ENCODE peak calls at places on chromosomes 3 and 15, in ten cellular contexts. H is activated naive CD8-positive, alpha-beta T cell treated with anti-CD3 and anti-CD28 coated beads, Interleukin-2, amount 50 U/mL, for 24 hours; R is GM20000; D is foreskin keratinocyte; C is bronchial epithelial cell; E is central memory CD8-positive, alpha-beta T cell; S is posterior cingulate gyrus; F is heart left ventricle; V is GM12891; G is esophagus squamous epithelium. A is an unnamed sample.

GRCh38 chr15:99054025-99054387 is 46.4 kb upstream of the PGPEP1L start:
- DNase-seq in V (no peak), S (no peak), R (no peak), E (no peak), G (no peak), C (no peak), D (no peak), F (peak; percentile 35), H (no peak), A (no peak)

GRCh38 chr3:36893137-36893557 is 51.7 kb downstream of the TRANK1 start:
- DNase-seq in E (no peak), C (peak; percentile 79), H (no peak), V (no peak), R (peak; percentile 26), F (peak; percentile 55), S (no peak), G (peak; percentile 5), D (no peak), A (no peak)

GRCh38 chr3:40057077-40057476 is 247.7 kb downstream of the MYRIP start:
- DNase-seq in H (no peak), V (no peak), F (no peak), G (no peak), D (no peak), R (no peak), S (no peak), E (no peak), C (no peak), A (no peak)

GRCh38 chr3:169173231-169173630 is 490.3 kb downstream of the MECOM start:
- DNase-seq in S (no peak), V (no peak), R (no peak), H (no peak), E (no peak), G (no peak), F (no peak), C (peak; percentile 91), D (peak; percentile 58), A (no peak)

GRCh38 chr3:14143826-14144225 is 19.0 kb downstream of the TMEM43 start:
- DNase-seq in G (no peak), E (no peak), V (no peak), S (no peak), D (peak; percentile 78), H (no peak), C (peak; percentile 91), R (no peak), F (no peak), A (peak; percentile 62)

GRCh38 chr15:83285979-83286553 is 1.6 kb upstream of the BNC1 start:
- DNase-seq in E (no peak), V (no peak), G (no peak), R (no peak), S (no peak), F (no peak), D (peak; percentile 96), H (no peak), C (peak; percentile 81), A (no peak)

GRCh38 chr15:29821416-29822099 is 710 bp downstream of the TJP1 start:
- DNase-seq in F (peak; percentile 81), V (no peak), G (no peak), S (peak; percentile 93), C (peak; percentile 87), E (no peak), R (peak; percentile 62), H (peak; percentile 27), D (no peak), A (peak; percentile 86)

GRCh38 chr3:196339044-196339443 is 856 bp upstream of the TM4SF19 start:
- DNase-seq in R (no peak), H (no peak), G (no peak), S (no peak), D (no peak), V (no peak), F (no peak), E (no peak), C (no peak), A (no peak)

GRCh38 chr3:23832523-23832922 is 26.8 kb downstream of the UBE2E1 start:
- DNase-seq in F (no peak), R (no peak), V (no peak), D (no peak), C (no peak), H (no peak), S (no peak), E (no peak), G (no peak), A (no peak)

GRCh38 chr3:42081814-42082473 is 9.2 kb upstream of the TRAK1 start:
- DNase-seq in G (no peak), D (no peak), H (no peak), C (no peak), V (no peak), F (no peak), S (no peak), R (no peak), E (no peak), A (peak; percentile 55)

GRCh38 chr3:132210476-132211346 is 106.5 kb upstream of the ACP3 start:
- DNase-seq in F (no peak), H (peak; percentile 11), S (peak; percentile 69), V (no peak), C (peak; percentile 53), G (no peak), R (peak; percentile 17), E (no peak), D (no peak), A (no peak)

GRCh38 chr3:145767909-145768308 is 393.1 kb downstream of the PLOD2 start:
- DNase-seq in R (no peak), G (no peak), D (no peak), V (no peak), H (no peak), E (no peak), C (peak; percentile 18), F (no peak), S (no peak), A (no peak)

GRCh38 chr3:176959867-176960266 is 237.4 kb downstream of the TBL1XR1 start:
- DNase-seq in G (no peak), C (no peak), D (no peak), R (no peak), F (no peak), H (no peak), E (no peak), V (no peak), S (no peak), A (no peak)

GRCh38 chr3:175554761-175555160 is 695.6 kb downstream of the NAALADL2 start:
- DNase-seq in V (no peak), D (no peak), C (no peak), S (no peak), G (no peak), H (no peak), E (no peak), R (no peak), F (no peak), A (no peak)

GRCh38 chr3:138845071-138845685 is 10.4 kb upstream of the PIK3CB start:
- DNase-seq in G (no peak), S (peak; percentile 32), F (peak; percentile 18), V (no peak), R (no peak), D (no peak), H (no peak), C (no peak), E (no peak), A (no peak)

GRCh38 chr3:112136959-112137693 is 4.1 kb upstream of the GCSAM start:
- DNase-seq in S (no peak), V (no peak), D (no peak), R (no peak), G (no peak), C (peak; percentile 64), E (no peak), H (peak; percentile 43), F (no peak), A (no peak)

GRCh38 chr15:71440479-71441071 is 325.3 kb downstream of the THSD4 start:
- DNase-seq in G (no peak), R (peak; percentile 20), S (no peak), H (no peak), E (no peak), V (no peak), C (peak; percentile 75), F (no peak), D (no peak), A (no peak)

GRCh38 chr15:67807836-67808235 is 17.5 kb upstream of the SKOR1 start:
- DNase-seq in G (no peak), D (no peak), E (no peak), R (no peak), F (no peak), H (no peak), V (no peak), S (no peak), C (no peak), A (peak; percentile 24)

GRCh38 chr3:142560118-142560517 is 18.4 kb downstream of the ATR start:
- DNase-seq in S (no peak), F (no peak), H (no peak), C (no peak), G (no peak), V (no peak), E (no peak), R (no peak), D (no peak), A (no peak)

GRCh38 chr3:123157209-123157597 is 44.5 kb upstream of the SEC22A start:
- DNase-seq in D (no peak), H (no peak), F (no peak), R (no peak), G (no peak), E (no peak), S (no peak), V (no peak), C (no peak), A (no peak)

GRCh38 chr3:157595259-157595658 is 92.0 kb upstream of the VEPH1 start:
- DNase-seq in F (no peak), G (no peak), D (no peak), R (no peak), H (no peak), C (no peak), V (no peak), S (no peak), E (no peak), A (no peak)

GRCh38 chr15:99956820-99957641 is 223.8 kb upstream of the LYSMD4 start:
- DNase-seq in R (no peak), V (no peak), H (no peak), G (no peak), F (no peak), D (no peak), S (peak; percentile 79), C (no peak), E (no peak), A (peak; percentile 50)

GRCh38 chr15:70852501-70853269 is 1.3 kb downstream of the LARP6 start:
- DNase-seq in C (peak; percentile 88), V (no peak), H (no peak), S (peak; percentile 25), F (no peak), D (peak; percentile 67), G (no peak), E (no peak), R (no peak), A (no peak)

GRCh38 chr15:74735305-74735704 is 10.0 kb upstream of the CYP1A1 start:
- DNase-seq in F (no peak), H (no peak), V (no peak), D (no peak), E (no peak), S (no peak), C (no peak), R (no peak), G (no peak), A (no peak)

GRCh38 chr3:27423463-27423862 is 54.3 kb upstream of the NEK10 start:
- DNase-seq in C (peak; percentile 53), F (no peak), E (no peak), D (peak; percentile 8), R (no peak), V (no peak), G (no peak), S (no peak), H (no peak), A (no peak)

GRCh38 chr3:77038928-77039605 is 832 bp upstream of the ROBO2 start:
- DNase-seq in F (no peak), S (peak; percentile 65), R (no peak), D (peak; percentile 43), V (no peak), C (peak; percentile 42), H (no peak), G (no peak), E (no peak), A (no peak)

GRCh38 chr3:78507196-78507984 is 1260.4 kb downstream of the ROBO1 start:
- DNase-seq in C (peak; percentile 88), S (peak; percentile 67), G (no peak), E (no peak), H (no peak), F (no peak), R (no peak), V (no peak), D (peak; percentile 70), A (no peak)

GRCh38 chr3:189404036-189404435 is 227.2 kb upstream of the TP63 start:
- DNase-seq in R (no peak), S (no peak), G (no peak), C (peak; percentile 83), D (no peak), E (no peak), V (no peak), H (no peak), F (no peak), A (no peak)

A was measured in cardiac septum.